ENCODE peak calls at places on chromosome 17, in five cellular contexts. X, Q, R, C and J are unnamed samples.

GRCh38 chr17:39239640-39240314 is 14.0 kb upstream of the STAC2 start:
- DNase-seq in X (peak), Q (no peak), R (peak), C (peak), J (peak)

GRCh38 chr17:40617678-40618240 is 29.9 kb downstream of the SMARCE1 start:
- DNase-seq in X (no peak), Q (no peak), R (no peak), C (no peak), J (no peak)

GRCh38 chr17:46013502-46014165 is 14.6 kb downstream of the STH start:
- DNase-seq in X (no peak), Q (no peak), R (no peak), C (no peak), J (no peak)

GRCh38 chr17:75778861-75779249 is 5.8 kb upstream of the UNK start:
- DNase-seq in X (no peak), Q (no peak), R (no peak), C (no peak), J (no peak)

GRCh38 chr17:66555605-66556004 is 253.2 kb downstream of the PRKCA start:
- DNase-seq in X (no peak), Q (no peak), R (no peak), C (no peak), J (no peak)

GRCh38 chr17:673200-673681 is 41.4 kb downstream of the VPS53 start:
- DNase-seq in X (no peak), Q (no peak), R (no peak), C (no peak), J (no peak)

GRCh38 chr17:27575100-27575911 is 55.7 kb upstream of the LGALS9 start:
- DNase-seq in X (no peak), Q (no peak), R (no peak), C (no peak), J (no peak)

GRCh38 chr17:32863559-32863958 is 13.4 kb downstream of the MYO1D start:
- DNase-seq in X (no peak), Q (no peak), R (no peak), C (no peak), J (no peak)

GRCh38 chr17:246851-247421 is 65.5 kb upstream of the DOC2B start:
- DNase-seq in X (no peak), Q (no peak), R (peak), C (peak), J (peak)

GRCh38 chr17:35448214-35448898 is at the start of gene SLFN13:
- DNase-seq in X (peak), Q (peak), R (peak), C (peak), J (peak)

GRCh38 chr17:44137891-44138709 is 3.6 kb upstream of the HROB start:
- DNase-seq in X (peak), Q (peak), R (peak), C (peak), J (peak)

GRCh38 chr17:68441064-68441770 is 16.1 kb downstream of the WIPI1 start:
- DNase-seq in X (no peak), Q (no peak), R (no peak), C (no peak), J (no peak)

GRCh38 chr17:37847811-37848331 is 76.3 kb upstream of the TBC1D3K start:
- DNase-seq in X (no peak), Q (no peak), R (no peak), C (no peak), J (no peak)

GRCh38 chr17:37310940-37311339 is 64.8 kb upstream of the C17orf78 start:
- DNase-seq in X (no peak), Q (no peak), R (no peak), C (no peak), J (no peak)

GRCh38 chr17:59310263-59310920 is 21.1 kb upstream of the YPEL2 start:
- DNase-seq in X (no peak), Q (no peak), R (no peak), C (no peak), J (no peak)

GRCh38 chr17:45287526-45288264 is 25.8 kb upstream of the SPATA32 start:
- DNase-seq in X (no peak), Q (no peak), R (no peak), C (no peak), J (no peak)

GRCh38 chr17:77544347-77544746 is 403.6 kb downstream of the SEC14L1 start:
- DNase-seq in X (no peak), Q (no peak), R (no peak), C (no peak), J (no peak)

GRCh38 chr17:48596000-48596734 is 2.6 kb upstream of the HOXB5 start:
- DNase-seq in X (no peak), Q (no peak), R (no peak), C (no peak), J (no peak)
- H3K4me3 ChIP-seq in X (peak), Q (no peak), R (no peak), C (no peak), J (peak)

DNA sequence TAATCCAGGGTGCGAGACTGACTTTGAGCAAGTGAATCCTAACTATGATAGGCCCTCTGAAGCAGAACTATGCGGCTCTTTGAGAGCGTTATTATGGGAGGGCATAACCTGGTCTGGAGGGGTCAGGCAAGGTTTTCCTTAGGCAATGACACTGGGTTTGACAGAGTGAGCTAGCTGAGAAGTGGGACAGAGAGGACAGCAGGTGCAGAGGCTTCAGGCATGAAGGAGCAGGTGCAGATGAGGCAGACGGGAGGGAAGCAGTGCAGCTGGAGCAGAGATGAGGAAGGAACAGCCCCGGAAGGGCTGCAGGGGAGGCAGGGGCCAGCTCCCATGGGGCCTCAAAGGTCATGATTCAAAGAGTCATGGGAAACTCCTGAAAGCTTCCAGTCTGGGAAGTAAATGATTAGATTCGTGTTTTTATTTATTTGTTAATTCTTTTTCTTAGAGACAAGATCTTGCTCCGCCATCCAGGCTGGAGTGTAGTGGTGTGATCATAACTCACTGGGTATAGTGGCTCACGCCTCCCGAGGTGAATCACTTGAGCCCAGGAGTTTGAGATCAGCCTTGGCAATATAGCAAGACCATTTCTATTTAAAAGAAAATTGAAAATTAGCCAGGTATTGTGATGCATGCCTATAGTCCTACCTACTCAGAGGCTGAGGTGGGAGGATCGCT is 5.4 kb downstream of the MARCHF10 start:
- DNase-seq in X (no peak), Q (no peak), R (no peak), C (no peak), J (no peak)
- H3K27ac ChIP-seq in X (no peak), Q (no peak), R (no peak), C (no peak), J (no peak)

GRCh38 chr17:48198950-48199541 is 91.5 kb downstream of the SNX11 start:
- DNase-seq in X (no peak), Q (no peak), R (no peak), C (no peak), J (no peak)
- H3K4me3 ChIP-seq in X (no peak), Q (no peak), R (no peak), C (no peak), J (no peak)

GRCh38 chr17:56447166-56447565 is 146.3 kb upstream of the NOG start:
- DNase-seq in X (no peak), Q (no peak), R (no peak), C (no peak), J (no peak)

GRCh38 chr17:56449176-56449575 is 144.3 kb upstream of the NOG start:
- DNase-seq in X (no peak), Q (no peak), R (no peak), C (no peak), J (no peak)

GRCh38 chr17:56451629-56452028 is 141.9 kb upstream of the NOG start:
- DNase-seq in X (no peak), Q (no peak), R (no peak), C (no peak), J (no peak)

DNA sequence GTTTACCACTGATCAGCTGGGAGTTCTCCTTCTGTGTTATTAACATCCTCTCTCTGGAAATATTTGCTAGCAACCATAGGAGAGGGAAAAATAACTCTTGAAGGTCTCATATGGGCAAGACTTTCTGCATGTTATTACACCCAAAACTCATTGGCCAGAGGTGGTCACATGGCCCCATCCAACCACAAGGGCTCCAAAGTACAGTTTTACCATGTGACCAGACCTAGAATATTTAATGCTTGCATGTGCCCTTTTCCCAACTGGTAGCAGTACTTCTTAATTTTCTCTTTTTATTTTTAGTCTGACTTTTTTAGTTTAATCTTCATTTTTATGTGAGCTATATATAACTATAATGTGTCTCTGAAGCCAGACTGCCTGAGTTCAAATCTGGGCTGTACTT is 141.0 kb upstream of the NOG start:
- DNase-seq in X (no peak), Q (no peak), R (no peak), C (no peak), J (no peak)
- H3K27ac ChIP-seq in X (no peak), Q (no peak), R (no peak), C (no peak), J (no peak)

DNA sequence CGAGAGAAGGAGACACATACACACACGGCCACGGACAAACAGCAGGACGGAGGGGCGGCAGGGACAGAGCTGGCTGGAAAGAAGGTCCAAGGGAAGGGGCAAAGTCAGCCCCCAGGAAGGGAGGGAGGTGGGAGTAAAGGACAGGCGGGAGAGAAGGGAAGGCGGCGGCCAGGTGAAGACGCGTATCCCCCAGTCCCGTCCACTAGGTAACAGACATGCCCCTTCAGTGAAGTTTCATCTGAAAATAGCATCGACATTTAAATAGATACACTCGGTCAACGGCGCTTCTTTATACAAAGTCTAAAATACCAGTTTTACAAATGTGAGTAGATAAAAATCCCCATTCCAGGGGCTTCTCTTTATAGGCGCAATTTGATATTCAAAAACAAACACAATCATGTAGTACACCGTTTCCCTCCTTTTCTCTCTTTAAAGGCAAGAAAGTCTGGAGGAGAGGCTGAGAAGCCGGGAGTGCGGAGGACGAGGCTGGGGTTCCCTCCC is 4.5 kb downstream of the CBX8 start:
- DNase-seq in X (no peak), Q (no peak), R (no peak), C (no peak), J (no peak)
- H3K4me3 ChIP-seq in X (no peak), Q (peak), R (no peak), C (no peak), J (no peak)

DNA sequence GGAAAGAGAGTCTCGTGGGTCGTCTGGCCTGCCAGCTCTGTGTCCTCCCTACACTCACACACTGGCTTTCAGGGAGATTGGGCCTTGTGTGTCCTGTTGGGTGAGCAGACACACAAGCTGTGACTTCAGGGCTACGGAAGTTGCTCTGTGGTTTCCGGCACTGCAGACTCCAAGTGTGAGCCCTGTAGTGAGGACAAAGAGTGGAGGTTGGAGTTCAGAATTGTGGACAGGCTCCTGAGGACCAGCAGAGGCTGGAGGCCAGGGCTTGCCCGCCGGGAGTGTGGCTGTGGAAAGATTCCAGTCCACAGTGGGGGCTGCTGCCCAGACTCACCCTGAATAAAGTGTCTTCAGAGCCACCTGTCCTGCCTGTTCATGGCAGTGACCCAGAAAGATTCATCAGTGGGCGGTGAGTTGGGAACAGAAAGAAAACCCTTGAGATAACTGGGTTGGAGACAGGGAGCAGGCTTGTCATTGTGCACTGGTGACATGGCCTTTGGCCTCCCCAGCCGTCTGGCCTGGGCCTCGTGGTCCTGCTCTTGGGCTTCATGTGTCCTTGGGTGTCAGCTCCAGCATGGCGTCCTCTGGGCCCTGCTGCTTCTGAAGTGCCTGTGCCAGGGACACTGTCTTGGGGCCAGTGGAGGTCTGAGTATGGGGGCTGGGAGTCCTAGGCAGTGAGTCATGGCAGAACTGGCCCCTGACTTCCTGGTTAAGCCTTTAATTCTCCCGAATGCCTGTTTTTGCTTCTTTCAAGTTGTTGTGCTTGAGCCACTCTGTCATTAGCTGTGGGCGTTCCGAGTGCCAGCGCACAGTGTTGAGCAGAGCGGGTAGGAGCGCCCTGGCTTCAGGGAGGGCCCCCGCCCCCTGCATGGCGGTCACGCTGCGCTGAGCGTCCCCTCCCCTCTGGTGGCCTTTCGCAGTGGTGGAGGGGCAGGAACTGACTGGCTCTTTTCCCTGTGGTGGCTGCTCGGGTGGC is 19.9 kb upstream of the ZNF750 start:
- DNase-seq in X (no peak), Q (no peak), R (peak), C (peak), J (no peak)
- H3K27ac ChIP-seq in X (peak), Q (peak), R (no peak), C (no peak), J (peak)

DNA sequence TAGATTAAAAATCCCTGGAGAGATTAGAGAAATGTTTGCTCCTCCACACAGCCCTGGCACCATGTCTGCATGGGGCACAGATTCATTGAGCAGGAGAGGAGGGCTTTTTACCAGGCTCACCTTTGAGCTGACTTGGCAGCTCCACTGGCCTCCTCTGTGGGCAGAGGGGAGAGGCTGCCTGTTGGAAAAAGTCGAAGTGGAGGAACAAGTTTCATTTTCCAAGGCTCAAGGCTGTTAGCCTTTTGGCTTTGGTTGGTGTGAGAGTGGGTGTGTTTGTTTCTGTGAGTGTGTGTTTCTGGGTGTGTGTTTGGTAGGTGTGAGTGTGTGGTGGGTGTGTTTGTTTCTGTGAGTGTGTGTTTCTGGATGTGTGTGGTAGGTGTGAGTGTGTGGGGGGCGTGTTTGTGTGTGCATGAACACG is 5.6 kb downstream of the TMEM238L start:
- DNase-seq in X (no peak), Q (no peak), R (no peak), C (no peak), J (no peak)
- H3K4me3 ChIP-seq in X (no peak), Q (no peak), R (no peak), C (no peak), J (no peak)